ENCODE peak calls at places on chromosomes 13 and 19, in four cellular contexts. One of them, this sample, is unnamed.
A peak's percentile ranks its signal among the peaks of the same experiment; 100 is the strongest.

GRCh38 chr19:45470147-45471081 is 2.6 kb downstream of the FOSB start:
- DNase-seq in HepG2: no peak
- DNase-seq in K562: peak; percentile 61
- DNase-seq in GM12878: no peak
- DNase-seq in this sample: peak; percentile 71

GRCh38 chr19:44905437-44906160 is at the start of gene APOE:
- DNase-seq in HepG2: peak; percentile 81
- DNase-seq in K562: peak; percentile 54
- DNase-seq in GM12878: no peak
- DNase-seq in this sample: no peak

GRCh38 chr13:52006491-52007245 is 4.6 kb downstream of the ATP7B start:
- DNase-seq in HepG2: peak; percentile 50
- DNase-seq in K562: no peak
- DNase-seq in GM12878: no peak
- DNase-seq in this sample: no peak

GRCh38 chr13:41565221-41565620 is 107.9 kb downstream of the RGCC start:
- DNase-seq in HepG2: peak; percentile 24
- DNase-seq in K562: no peak
- DNase-seq in GM12878: no peak
- DNase-seq in this sample: no peak

GRCh38 chr13:87538366-87539052 is 132.7 kb upstream of the SLITRK5 start:
- DNase-seq in HepG2: no peak
- DNase-seq in K562: no peak
- DNase-seq in GM12878: no peak
- DNase-seq in this sample: no peak

GRCh38 chr13:74210693-74211393 is 76.6 kb upstream of the KLF12 start:
- DNase-seq in HepG2: no peak
- DNase-seq in K562: no peak
- DNase-seq in GM12878: no peak
- DNase-seq in this sample: no peak

GRCh38 chr13:29503041-29503837 is 92.2 kb downstream of the SLC7A1 start:
- DNase-seq in HepG2: no peak
- DNase-seq in K562: peak; percentile 26
- DNase-seq in GM12878: no peak
- DNase-seq in this sample: no peak

GRCh38 chr19:42279148-42279901 is 10.3 kb downstream of the CIC start:
- DNase-seq in HepG2: no peak
- DNase-seq in K562: no peak
- DNase-seq in GM12878: no peak
- DNase-seq in this sample: no peak

GRCh38 chr13:103299079-103299478 is 232.9 kb upstream of the SLC10A2 start:
- DNase-seq in HepG2: no peak
- DNase-seq in K562: no peak
- DNase-seq in GM12878: no peak
- DNase-seq in this sample: no peak

GRCh38 chr19:19120308-19121156 is 17.7 kb downstream of the TMEM161A start:
- DNase-seq in HepG2: peak; percentile 35
- DNase-seq in K562: peak; percentile 99
- DNase-seq in GM12878: no peak
- DNase-seq in this sample: no peak

GRCh38 chr13:27405521-27406134 is 18.8 kb upstream of the GTF3A start:
- DNase-seq in HepG2: no peak
- DNase-seq in K562: no peak
- DNase-seq in GM12878: no peak
- DNase-seq in this sample: no peak

GRCh38 chr19:46481187-46481586 is 9.8 kb upstream of the PNMA8A start:
- DNase-seq in HepG2: no peak
- DNase-seq in K562: no peak
- DNase-seq in GM12878: no peak
- DNase-seq in this sample: no peak

GRCh38 chr13:66927562-66927961 is 302.6 kb downstream of the PCDH9 start:
- DNase-seq in HepG2: no peak
- DNase-seq in K562: no peak
- DNase-seq in GM12878: no peak
- DNase-seq in this sample: no peak

GRCh38 chr13:106449096-106449495 is 86.4 kb downstream of the EFNB2 start:
- DNase-seq in HepG2: no peak
- DNase-seq in K562: no peak
- DNase-seq in GM12878: no peak
- DNase-seq in this sample: no peak

GRCh38 chr19:47781590-47782318 is 3.3 kb downstream of the SELENOW start:
- DNase-seq in HepG2: no peak
- DNase-seq in K562: no peak
- DNase-seq in GM12878: no peak
- DNase-seq in this sample: no peak

GRCh38 chr13:110563463-110563774 is 1.9 kb upstream of the RAB20 start:
- DNase-seq in HepG2: no peak
- DNase-seq in K562: no peak
- DNase-seq in GM12878: no peak
- DNase-seq in this sample: no peak

GRCh38 chr13:33312150-33312908 is 26.8 kb upstream of the STARD13 start:
- DNase-seq in HepG2: peak; percentile 14
- DNase-seq in K562: no peak
- DNase-seq in GM12878: no peak
- DNase-seq in this sample: peak; percentile 13

GRCh38 chr19:35030257-35031071 is at the start of gene SCN1B:
- DNase-seq in HepG2: peak; percentile 31
- DNase-seq in K562: peak; percentile 89
- DNase-seq in GM12878: no peak
- DNase-seq in this sample: peak; percentile 85

GRCh38 chr19:51207747-51208146 is 17.1 kb upstream of the CD33 start:
- DNase-seq in HepG2: no peak
- DNase-seq in K562: no peak
- DNase-seq in GM12878: no peak
- DNase-seq in this sample: no peak

GRCh38 chr13:50323440-50324070 is 308.3 kb downstream of the KCNRG start:
- DNase-seq in HepG2: no peak
- DNase-seq in K562: no peak
- DNase-seq in GM12878: no peak
- DNase-seq in this sample: no peak

GRCh38 chr13:28100149-28101121 is at the start of gene FLT3:
- DNase-seq in HepG2: no peak
- DNase-seq in K562: peak; percentile 8
- DNase-seq in GM12878: no peak
- DNase-seq in this sample: peak; percentile 17

GRCh38 chr19:43778651-43779050 is 2.1 kb downstream of the KCNN4 start:
- DNase-seq in HepG2: no peak
- DNase-seq in K562: no peak
- DNase-seq in GM12878: no peak
- DNase-seq in this sample: no peak

GRCh38 chr19:47020132-47020805 is 632 bp downstream of the NPAS1 start:
- DNase-seq in HepG2: no peak
- DNase-seq in K562: peak; percentile 51
- DNase-seq in GM12878: no peak
- DNase-seq in this sample: no peak

GRCh38 chr13:105642511-105642958 is 892.9 kb downstream of the EFNB2 start:
- DNase-seq in HepG2: no peak
- DNase-seq in K562: no peak
- DNase-seq in GM12878: no peak
- DNase-seq in this sample: peak; percentile 64

GRCh38 chr19:51600940-51601575 is 29.1 kb downstream of the SIGLEC5 start:
- DNase-seq in HepG2: no peak
- DNase-seq in K562: no peak
- DNase-seq in GM12878: no peak
- DNase-seq in this sample: no peak

GRCh38 chr19:52901842-52902241 is 4.4 kb upstream of the ZNF320 start:
- DNase-seq in HepG2: peak; percentile 14
- DNase-seq in K562: no peak
- DNase-seq in GM12878: no peak
- DNase-seq in this sample: no peak

GRCh38 chr13:46679369-46680180 is 117.4 kb downstream of the ESD start:
- DNase-seq in HepG2: peak; percentile 9
- DNase-seq in K562: no peak
- DNase-seq in GM12878: peak; percentile 53
- DNase-seq in this sample: no peak

GRCh38 chr19:11224429-11224828 is 15.0 kb upstream of the ANGPTL8 start:
- DNase-seq in HepG2: no peak
- DNase-seq in K562: no peak
- DNase-seq in GM12878: no peak
- DNase-seq in this sample: no peak

GRCh38 chr19:45402469-45403070 is 2.3 kb downstream of the PPP1R13L start:
- DNase-seq in HepG2: no peak
- DNase-seq in K562: peak; percentile 81
- DNase-seq in GM12878: no peak
- DNase-seq in this sample: peak; percentile 85

GRCh38 chr19:3322199-3322978 is 44.0 kb upstream of the NFIC start:
- DNase-seq in HepG2: no peak
- DNase-seq in K562: no peak
- DNase-seq in GM12878: no peak
- DNase-seq in this sample: no peak

GRCh38 chr19:3321696-3322095 is 44.7 kb upstream of the NFIC start:
- DNase-seq in HepG2: no peak
- DNase-seq in K562: no peak
- DNase-seq in GM12878: no peak
- DNase-seq in this sample: no peak

GRCh38 chr19:3320853-3321252 is 45.5 kb upstream of the NFIC start:
- DNase-seq in HepG2: no peak
- DNase-seq in K562: no peak
- DNase-seq in GM12878: no peak
- DNase-seq in this sample: no peak

GRCh38 chr19:3320354-3320670 is 46.1 kb upstream of the NFIC start:
- DNase-seq in HepG2: no peak
- DNase-seq in K562: no peak
- DNase-seq in GM12878: no peak
- DNase-seq in this sample: no peak

GRCh38 chr19:3319643-3320353 is 46.6 kb upstream of the NFIC start:
- DNase-seq in HepG2: no peak
- DNase-seq in K562: no peak
- DNase-seq in GM12878: no peak
- DNase-seq in this sample: no peak
- TF ChIP-seq MAX in HepG2: no peak
- TF ChIP-seq MAX in K562: no peak
- TF ChIP-seq MAX in GM12878: no peak
- TF ChIP-seq MAX in this sample: no peak

GRCh38 chr19:2540646-2541454 is 64.9 kb downstream of the GADD45B start:
- DNase-seq in HepG2: peak; percentile 95
- DNase-seq in K562: no peak
- DNase-seq in GM12878: no peak
- DNase-seq in this sample: peak; percentile 87
- TF ChIP-seq BHLHE40 in HepG2: peak; percentile 42
- TF ChIP-seq BHLHE40 in K562: no peak
- TF ChIP-seq BHLHE40 in GM12878: no peak
- TF ChIP-seq BHLHE40 in this sample: no peak

GRCh38 chr19:15893498-15893897 is 4.4 kb downstream of the CYP4F2 start:
- DNase-seq in HepG2: no peak
- DNase-seq in K562: no peak
- DNase-seq in GM12878: no peak
- DNase-seq in this sample: no peak
- TF ChIP-seq MAX in HepG2: peak; percentile 60
- TF ChIP-seq MAX in K562: no peak
- TF ChIP-seq MAX in GM12878: no peak
- TF ChIP-seq MAX in this sample: no peak

GRCh38 chr13:35797244-35797643 is 320.8 kb upstream of the MAB21L1 start:
- DNase-seq in HepG2: no peak
- DNase-seq in K562: no peak
- DNase-seq in GM12878: no peak
- DNase-seq in this sample: no peak
- TF ChIP-seq BHLHE40 in HepG2: no peak
- TF ChIP-seq BHLHE40 in K562: no peak
- TF ChIP-seq BHLHE40 in GM12878: no peak
- TF ChIP-seq BHLHE40 in this sample: no peak

DNA sequence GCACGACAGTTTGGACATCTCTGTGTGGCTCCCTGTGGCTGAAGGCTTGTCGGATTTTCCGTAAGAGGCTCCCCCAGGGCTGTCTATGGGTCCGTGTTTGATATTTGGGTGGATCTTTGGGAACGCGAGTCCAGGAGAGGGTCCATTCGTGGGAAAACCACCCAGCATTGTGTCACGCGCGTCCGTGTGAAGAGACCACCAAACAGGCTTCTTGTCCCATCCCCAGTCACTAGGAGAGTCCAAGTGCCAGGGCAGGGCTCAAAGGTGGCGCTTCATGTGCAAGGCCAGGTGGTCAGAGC is 2.4 kb downstream of the KLF1 start:
- DNase-seq in HepG2: no peak
- DNase-seq in K562: no peak
- DNase-seq in GM12878: no peak
- DNase-seq in this sample: no peak
- TF ChIP-seq MAX in HepG2: no peak
- TF ChIP-seq MAX in K562: no peak
- TF ChIP-seq MAX in GM12878: no peak
- TF ChIP-seq MAX in this sample: no peak

GRCh38 chr19:32404213-32404938 is 1.2 kb upstream of the DPY19L3 start:
- DNase-seq in HepG2: peak; percentile 18
- DNase-seq in K562: no peak
- DNase-seq in GM12878: no peak
- DNase-seq in this sample: no peak
- TF ChIP-seq BHLHE40 in HepG2: no peak
- TF ChIP-seq BHLHE40 in K562: no peak
- TF ChIP-seq BHLHE40 in GM12878: no peak
- TF ChIP-seq BHLHE40 in this sample: no peak

DNA sequence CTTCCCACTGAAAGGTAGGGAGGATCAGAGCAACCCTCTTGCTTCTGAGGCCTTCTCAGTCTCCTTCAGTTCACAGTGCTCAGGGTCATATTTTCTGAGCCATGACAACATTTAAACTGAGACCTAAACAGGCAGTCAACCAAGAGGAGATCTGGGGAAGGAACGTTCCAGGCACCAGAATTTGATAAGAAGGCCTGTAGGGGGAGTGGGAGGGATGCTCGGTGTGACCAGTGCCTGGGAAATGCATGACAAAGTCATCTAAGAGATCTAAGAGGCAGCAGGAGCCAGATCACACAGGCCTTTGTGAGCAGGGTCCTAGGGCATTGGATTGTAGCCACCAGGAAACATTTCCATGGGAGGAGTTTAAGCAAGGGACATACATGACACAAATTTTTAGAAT is 71.6 kb downstream of the SHISA2 start:
- DNase-seq in HepG2: peak; percentile 11
- DNase-seq in K562: no peak
- DNase-seq in GM12878: no peak
- DNase-seq in this sample: peak; percentile 22
- TF ChIP-seq MAX in HepG2: no peak
- TF ChIP-seq MAX in K562: no peak
- TF ChIP-seq MAX in GM12878: no peak
- TF ChIP-seq MAX in this sample: no peak

DNA sequence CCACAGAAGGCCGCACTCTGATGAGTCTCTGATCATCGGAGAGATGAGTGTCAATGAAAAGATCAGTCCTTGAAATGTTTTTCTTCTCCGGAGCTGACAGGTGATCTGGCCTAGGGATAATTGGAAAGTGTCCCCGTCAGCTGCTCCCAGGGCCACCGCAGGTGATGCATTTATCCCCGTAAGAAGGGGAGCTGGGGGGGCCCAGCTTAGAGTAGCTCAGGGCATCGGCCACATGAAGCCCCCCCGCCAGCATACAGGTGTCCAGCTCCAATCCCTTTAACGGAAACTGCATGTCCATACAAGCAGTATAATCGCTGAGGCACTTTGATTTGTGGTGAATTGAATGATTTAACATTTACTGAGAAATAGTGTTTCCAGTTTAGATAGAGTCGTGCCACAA is 27.7 kb downstream of the ATP4B start:
- DNase-seq in HepG2: no peak
- DNase-seq in K562: no peak
- DNase-seq in GM12878: no peak
- DNase-seq in this sample: no peak
- TF ChIP-seq BHLHE40 in HepG2: no peak
- TF ChIP-seq BHLHE40 in K562: no peak
- TF ChIP-seq BHLHE40 in GM12878: no peak
- TF ChIP-seq BHLHE40 in this sample: no peak

This sample was measured in A549.